ENCODE peak calls at places on chromosomes 12 and 14, in seven cellular contexts. Z, K, O, J, D, X and N are unnamed samples.

GRCh38 chr14:99872786-99873440 is 79.7 kb downstream of the EML1 start:
- DNase-seq in K (no peak), X (peak), O (no peak), J (no peak), Z (no peak), D (peak), N (no peak)

GRCh38 chr14:94933411-94933964 is 163.6 kb upstream of the GSC start:
- DNase-seq in O (no peak), J (no peak), D (no peak), X (no peak), K (no peak), Z (peak), N (no peak)

GRCh38 chr12:27396416-27396815 is 50.1 kb upstream of the SMCO2 start:
- DNase-seq in K (no peak), J (no peak), D (no peak), Z (no peak), O (no peak), X (no peak), N (no peak)

GRCh38 chr12:38587594-38587993 is 271.0 kb downstream of the ALG10B start:
- DNase-seq in K (no peak), O (no peak), D (no peak), X (peak), J (no peak), Z (no peak), N (no peak)

GRCh38 chr12:13375583-13376413 is 179.3 kb downstream of the EMP1 start:
- DNase-seq in J (no peak), O (no peak), K (no peak), X (no peak), D (no peak), Z (no peak), N (no peak)

GRCh38 chr12:132084681-132085635 is 59.2 kb downstream of the DDX51 start:
- DNase-seq in Z (peak), D (peak), X (peak), O (peak), J (peak), K (peak), N (peak)

GRCh38 chr14:101823511-101824120 is 62.1 kb downstream of the PPP2R5C start:
- DNase-seq in Z (no peak), K (no peak), O (no peak), D (no peak), J (no peak), X (no peak), N (peak)

GRCh38 chr14:56087824-56088571 is 30.2 kb upstream of the PELI2 start:
- DNase-seq in J (no peak), Z (no peak), X (no peak), K (no peak), O (no peak), D (peak), N (no peak)

GRCh38 chr12:20443792-20444191 is 75.5 kb downstream of the PDE3A start:
- DNase-seq in X (no peak), O (no peak), K (no peak), D (no peak), Z (no peak), J (no peak), N (no peak)

GRCh38 chr14:71286126-71286525 is 378.9 kb downstream of the PCNX1 start:
- DNase-seq in D (no peak), J (no peak), X (no peak), O (no peak), Z (no peak), K (no peak), N (no peak)

GRCh38 chr14:50667491-50668007 is 557 bp downstream of the SAV1 start:
- DNase-seq in Z (no peak), J (no peak), D (no peak), K (no peak), O (peak), X (no peak), N (no peak)

GRCh38 chr12:120367924-120368788 is 808 bp downstream of the MSI1 start:
- DNase-seq in Z (no peak), O (peak), X (no peak), J (no peak), K (no peak), D (no peak), N (no peak)

GRCh38 chr12:6522193-6522592 is 12.1 kb upstream of the GAPDH start:
- DNase-seq in D (no peak), X (no peak), J (no peak), Z (no peak), O (no peak), K (no peak), N (no peak)

GRCh38 chr12:109545826-109546225 is 27.5 kb downstream of the MMAB start:
- DNase-seq in X (no peak), O (no peak), Z (no peak), J (no peak), K (no peak), D (no peak), N (no peak)

GRCh38 chr14:103065861-103066260 is 8.5 kb upstream of the CDC42BPB start:
- DNase-seq in J (peak), D (no peak), O (no peak), Z (no peak), K (no peak), X (no peak), N (no peak)

GRCh38 chr14:74913986-74914573 is 9.0 kb downstream of the RPS6KL1 start:
- DNase-seq in J (peak), K (peak), O (no peak), Z (peak), X (peak), D (peak), N (peak)

GRCh38 chr12:109777544-109777943 is 55.7 kb downstream of the TRPV4 start:
- DNase-seq in J (peak), Z (peak), D (no peak), X (peak), K (peak), O (no peak), N (no peak)

GRCh38 chr12:101941306-101942000 is 64.1 kb downstream of the DRAM1 start:
- DNase-seq in Z (no peak), K (no peak), J (peak), X (no peak), D (no peak), O (no peak), N (no peak)

GRCh38 chr14:61322011-61322798 is 826 bp downstream of the PRKCH start:
- DNase-seq in D (no peak), J (peak), K (no peak), X (no peak), Z (no peak), O (no peak), N (peak)

GRCh38 chr12:18907793-18908580 is 170.1 kb downstream of the CAPZA3 start:
- DNase-seq in O (no peak), K (no peak), Z (no peak), X (peak), D (no peak), J (no peak), N (no peak)

GRCh38 chr14:30020271-30020670 is 92.6 kb upstream of the PRKD1 start:
- DNase-seq in D (no peak), O (peak), X (no peak), Z (no peak), K (no peak), J (no peak), N (no peak)

GRCh38 chr12:124654666-124655316 is 87.4 kb upstream of the NCOR2 start:
- DNase-seq in X (no peak), Z (no peak), D (no peak), K (no peak), J (peak), O (no peak), N (peak)

GRCh38 chr12:2190085-2190484 is 137.3 kb downstream of the CACNA1C start:
- DNase-seq in D (no peak), X (no peak), O (no peak), Z (no peak), K (no peak), J (no peak), N (no peak)

GRCh38 chr12:7271904-7272303 is 32.0 kb upstream of the ACSM4 start:
- DNase-seq in O (no peak), X (no peak), D (no peak), J (no peak), K (no peak), Z (no peak), N (no peak)

GRCh38 chr12:54286042-54286931 is 5.8 kb downstream of the HNRNPA1 start:
- DNase-seq in K (no peak), O (no peak), J (no peak), Z (no peak), D (no peak), X (no peak), N (no peak)

GRCh38 chr12:55713721-55714120 is 2.1 kb upstream of the BLOC1S1 start:
- DNase-seq in X (peak), K (peak), Z (peak), O (no peak), J (no peak), D (peak), N (no peak)

GRCh38 chr14:103372552-103373304 is 12.5 kb upstream of the MARK3 start:
- DNase-seq in D (peak), J (peak), K (peak), O (no peak), Z (peak), X (peak), N (no peak)

GRCh38 chr12:56351325-56351724 is 8.6 kb downstream of the STAT2 start:
- DNase-seq in O (no peak), K (no peak), D (no peak), Z (no peak), X (no peak), J (no peak), N (no peak)

GRCh38 chr12:95848575-95849388 is 10.0 kb upstream of the SNRPF start:
- DNase-seq in O (peak), X (peak), K (peak), J (peak), Z (no peak), D (peak), N (no peak)

GRCh38 chr12:82479511-82479910 is 121.2 kb downstream of the METTL25 start:
- DNase-seq in J (peak), O (no peak), Z (peak), K (peak), X (peak), D (peak), N (no peak)

GRCh38 chr12:111413442-111414086 is 7.8 kb downstream of the SH2B3 start:
- DNase-seq in K (peak), X (peak), O (no peak), J (peak), D (peak), Z (no peak), N (no peak)

GRCh38 chr12:89793946-89794345 is 85.3 kb upstream of the ATP2B1 start:
- DNase-seq in O (no peak), D (no peak), X (no peak), K (no peak), J (no peak), Z (no peak), N (no peak)

GRCh38 chr14:101600891-101601602 is 39.8 kb downstream of the DIO3 start:
- DNase-seq in K (no peak), Z (no peak), J (no peak), D (no peak), O (no peak), X (no peak), N (peak)

GRCh38 chr14:46571970-46572369 is 79.6 kb downstream of the RPL10L start:
- DNase-seq in D (peak), K (no peak), J (peak), X (peak), O (no peak), Z (no peak), N (no peak)

GRCh38 chr12:31868980-31869379 is 90.2 kb upstream of the RESF1 start:
- DNase-seq in X (peak), D (peak), K (peak), J (peak), O (peak), Z (peak), N (no peak)